ENCODE peak calls at places on chromosomes 1 and 21, in five cellular contexts. E is upper lobe of left lung, X is neuronal stem cell, Q is cardiac muscle cell, N is left ventricle myocardium inferior. M is an unnamed sample.

GRCh38 chr1:154730251-154730650 is 122.3 kb upstream of the ADAR start:
- DNase-seq in X (no peak), N (no peak), E (no peak), Q (no peak), M (no peak)

GRCh38 chr1:207958376-207959139 is 47.6 kb upstream of the CD34 start:
- DNase-seq in X (no peak), N (no peak), E (no peak), Q (no peak), M (no peak)

GRCh38 chr1:1419363-1419811 is 1.7 kb downstream of the ANKRD65 start:
- DNase-seq in N (no peak), X (no peak), E (no peak), Q (no peak), M (no peak)

GRCh38 chr1:96756789-96757188 is 35.2 kb downstream of the PTBP2 start:
- DNase-seq in X (no peak), N (no peak), Q (no peak), E (no peak), M (no peak)

GRCh38 chr1:166975361-166976129 is at the start of gene ILDR2:
- DNase-seq in N (peak; percentile 46), X (peak; percentile 63), Q (peak; percentile 73), E (peak; percentile 91), M (peak; percentile 42)

GRCh38 chr1:38055398-38055797 is 8.8 kb upstream of the POU3F1 start:
- DNase-seq in Q (no peak), E (no peak), N (no peak), X (no peak), M (no peak)

GRCh38 chr1:109609881-109610280 is 9.5 kb downstream of the GNAT2 start:
- DNase-seq in X (no peak), N (no peak), Q (no peak), E (no peak), M (no peak)

GRCh38 chr1:73604739-73605138 is 593.2 kb downstream of the LRRIQ3 start:
- DNase-seq in X (no peak), N (no peak), E (no peak), Q (no peak), M (no peak)

GRCh38 chr21:46559291-46559983 is 45.4 kb downstream of the S100B start:
- DNase-seq in Q (peak; percentile 44), E (peak; percentile 59), X (no peak), N (no peak), M (peak; percentile 47)

GRCh38 chr1:75257424-75257823 is 123.2 kb downstream of the LHX8 start:
- DNase-seq in N (no peak), Q (peak; percentile 24), E (no peak), X (no peak), M (no peak)

GRCh38 chr21:33543505-33544129 is 779 bp downstream of the SON start:
- DNase-seq in E (peak; percentile 92), Q (no peak), X (no peak), N (peak; percentile 71), M (no peak)

GRCh38 chr1:209154916-209155315 is 428.6 kb upstream of the CAMK1G start:
- DNase-seq in N (no peak), Q (no peak), X (peak; percentile 3), E (no peak), M (no peak)

GRCh38 chr1:65469126-65469888 is 48.8 kb downstream of the LEPR start:
- DNase-seq in E (no peak), Q (peak; percentile 0), X (no peak), N (no peak), M (no peak)

GRCh38 chr1:196680107-196680506 is 28.3 kb downstream of the CFH start:
- DNase-seq in Q (no peak), E (no peak), X (no peak), N (no peak), M (no peak)

GRCh38 chr1:88394958-88395357 is 289.1 kb upstream of the PKN2 start:
- DNase-seq in X (no peak), Q (peak; percentile 22), E (no peak), N (no peak), M (no peak)

GRCh38 chr21:33403786-33404571 is 766 bp downstream of the IFNGR2 start:
- DNase-seq in Q (peak; percentile 69), N (peak; percentile 64), E (peak; percentile 94), X (peak; percentile 35), M (peak; percentile 31)

GRCh38 chr1:18041685-18042355 is 65.8 kb upstream of the IGSF21 start:
- DNase-seq in X (no peak), Q (peak; percentile 15), N (no peak), E (no peak), M (no peak)

GRCh38 chr1:213244664-213245091 is 193.6 kb downstream of the RPS6KC1 start:
- DNase-seq in X (peak; percentile 56), Q (peak; percentile 67), N (no peak), E (no peak), M (peak; percentile 2)

GRCh38 chr21:37529649-37530048 is 163.1 kb downstream of the DYRK1A start:
- DNase-seq in E (no peak), N (no peak), Q (no peak), X (no peak), M (no peak)

GRCh38 chr1:49389699-49390098 is 613.0 kb upstream of the BEND5 start:
- DNase-seq in Q (no peak), N (no peak), E (no peak), X (no peak), M (no peak)

GRCh38 chr21:16347223-16347622 is 617.4 kb downstream of the USP25 start:
- DNase-seq in Q (no peak), E (no peak), N (no peak), X (no peak), M (no peak)

GRCh38 chr1:231232870-231233734 is 7.9 kb upstream of the GNPAT start:
- DNase-seq in E (no peak), Q (no peak), N (no peak), X (no peak), M (no peak)

GRCh38 chr1:227934476-227935313 is 13.0 kb downstream of the WNT9A start:
- DNase-seq in N (no peak), Q (no peak), X (no peak), E (no peak), M (no peak)

GRCh38 chr1:186042216-186042615 is 308.0 kb downstream of the HMCN1 start:
- DNase-seq in E (no peak), Q (no peak), N (no peak), X (no peak), M (no peak)

GRCh38 chr1:67601955-67602354 is 83.0 kb upstream of the GADD45A start:
- DNase-seq in Q (no peak), X (no peak), E (no peak), N (no peak), M (no peak)

GRCh38 chr1:207115269-207115668 is 11.2 kb downstream of the C4BPA start:
- DNase-seq in E (no peak), N (no peak), Q (no peak), X (no peak), M (no peak)

GRCh38 chr1:88935522-88936222 is 44.3 kb upstream of the GTF2B start:
- DNase-seq in E (no peak), X (peak; percentile 11), N (no peak), Q (peak; percentile 55), M (no peak)

GRCh38 chr1:165764277-165764676 is 4.4 kb downstream of the TMCO1 start:
- DNase-seq in X (no peak), Q (no peak), N (no peak), E (no peak), M (no peak)

GRCh38 chr1:153567621-153568366 is 2.1 kb upstream of the S100A2 start:
- DNase-seq in E (no peak), X (no peak), Q (no peak), N (no peak), M (no peak)

GRCh38 chr1:224884428-224884827 is 45.0 kb upstream of the DNAH14 start:
- DNase-seq in X (no peak), E (no peak), N (no peak), Q (no peak), M (no peak)

GRCh38 chr1:152426731-152427130 is 12.7 kb upstream of the CRNN start:
- DNase-seq in E (no peak), Q (no peak), X (no peak), N (no peak), M (no peak)

DNA sequence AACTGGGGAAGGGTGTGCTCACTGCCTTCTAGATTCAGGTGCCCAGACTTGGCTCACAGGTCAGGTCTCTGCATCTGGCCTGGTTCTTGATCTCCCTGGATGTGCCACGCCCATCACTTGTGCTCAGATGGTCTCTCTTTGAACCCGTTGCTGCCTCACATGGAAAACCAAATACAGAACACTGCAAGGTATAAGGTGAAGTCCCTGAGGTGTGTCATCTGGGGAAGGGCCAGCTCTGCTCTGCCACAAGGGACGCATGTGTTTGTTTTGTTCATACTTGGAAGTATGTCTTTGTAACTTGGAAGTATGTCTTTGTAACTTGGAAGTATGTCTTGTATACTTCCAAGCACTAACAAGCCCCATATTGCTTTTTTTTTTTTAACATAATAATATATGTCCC is 13.4 kb upstream of the CRNN start:
- DNase-seq in X (no peak), E (no peak), Q (no peak), N (no peak), M (no peak)
- H3K9me3 ChIP-seq in X (no peaks in the 10 kb centered on the region), E (peaks cover 8% of the 10 kb centered on the region), Q (no peaks in the 10 kb centered on the region), N (peaks cover 14% of the 10 kb centered on the region), M (no peaks in the 10 kb centered on the region)

GRCh38 chr1:172556461-172556860 is 23.5 kb downstream of the SUCO start:
- DNase-seq in N (no peak), E (no peak), Q (no peak), X (no peak), M (no peak)
- H3K9me3 ChIP-seq in N (no peaks in the 10 kb centered on the region), E (no peaks in the 10 kb centered on the region), Q (no peaks in the 10 kb centered on the region), X (no peaks in the 10 kb centered on the region), M (no peaks in the 10 kb centered on the region)

GRCh38 chr1:218617986-218618385 is 272.9 kb downstream of the TGFB2 start:
- DNase-seq in Q (no peak), E (no peak), X (no peak), N (no peak), M (no peak)
- H3K9me3 ChIP-seq in Q (no peaks in the 10 kb centered on the region), E (no peaks in the 10 kb centered on the region), X (no peaks in the 10 kb centered on the region), N (peaks cover 15% of the 10 kb centered on the region), M (no peaks in the 10 kb centered on the region)

GRCh38 chr1:76763678-76764077 is 103.6 kb upstream of the ST6GALNAC5 start:
- DNase-seq in N (no peak), X (no peak), E (no peak), Q (no peak), M (no peak)
- H3K9me3 ChIP-seq in N (no peaks in the 10 kb centered on the region), X (no peaks in the 10 kb centered on the region), E (no peaks in the 10 kb centered on the region), Q (no peaks in the 10 kb centered on the region), M (no peaks in the 10 kb centered on the region)

GRCh38 chr1:4464478-4464877 is 189.9 kb upstream of the AJAP1 start:
- DNase-seq in Q (no peak), E (no peak), X (no peak), N (no peak), M (no peak)
- H3K9me3 ChIP-seq in Q (no peaks in the 10 kb centered on the region), E (no peaks in the 10 kb centered on the region), X (no peaks in the 10 kb centered on the region), N (no peaks in the 10 kb centered on the region), M (no peaks in the 10 kb centered on the region)

GRCh38 chr1:5685446-5686040 is 306.7 kb downstream of the NPHP4 start:
- DNase-seq in N (no peak), E (no peak), X (no peak), Q (no peak), M (no peak)
- H3K9me3 ChIP-seq in N (no peaks in the 10 kb centered on the region), E (no peaks in the 10 kb centered on the region), X (no peaks in the 10 kb centered on the region), Q (no peaks in the 10 kb centered on the region), M (no peaks in the 10 kb centered on the region)

GRCh38 chr1:247060771-247061170 is 17.8 kb downstream of the ZNF670 start:
- DNase-seq in E (no peak), Q (no peak), X (no peak), N (no peak), M (no peak)
- H3K9me3 ChIP-seq in E (peaks cover 19% of the 10 kb centered on the region), Q (no peaks in the 10 kb centered on the region), X (peaks cover 80% of the 10 kb centered on the region), N (peaks cover 69% of the 10 kb centered on the region), M (peaks cover 51% of the 10 kb centered on the region)

M was measured in CD4-positive, alpha-beta T cell.